ENCODE peak calls at places on chromosome 22, in four cellular contexts. M is esophagus squamous epithelium, T is upper lobe of left lung, Y is heart left ventricle. R is an unnamed sample.

GRCh38 chr22:39778055-39778454 is 115.5 kb downstream of the ENTHD1 start:
- DNase-seq in M (no peak), T (no peak), Y (no peak), R (no peak)

GRCh38 chr22:46640293-46640692 is 20.1 kb downstream of the GRAMD4 start:
- DNase-seq in M (no peak), T (no peak), Y (no peak), R (peak; percentile 75)

GRCh38 chr22:48105254-48105653 is 1342.8 kb downstream of the TBC1D22A start:
- DNase-seq in M (no peak), T (no peak), Y (no peak), R (no peak)

GRCh38 chr22:39908737-39909136 is 7.9 kb downstream of the GRAP2 start:
- DNase-seq in M (no peak), T (no peak), Y (no peak), R (no peak)

GRCh38 chr22:47801541-47802245 is 1039.2 kb downstream of the TBC1D22A start:
- DNase-seq in M (no peak), T (no peak), Y (no peak), R (no peak)

GRCh38 chr22:40426671-40427070 is 56.3 kb downstream of the SGSM3 start:
- DNase-seq in M (no peak), T (no peak), Y (no peak), R (peak; percentile 75)

GRCh38 chr22:48901324-48901723 is 926.3 kb downstream of the BRD1 start:
- DNase-seq in M (no peak), T (no peak), Y (peak; percentile 8), R (no peak)

GRCh38 chr22:37985751-37986281 is 1.5 kb upstream of the SOX10 start:
- DNase-seq in M (no peak), T (no peak), Y (no peak), R (no peak)

GRCh38 chr22:43838161-43838560 is 24.2 kb downstream of the SULT4A1 start:
- DNase-seq in M (no peak), T (no peak), Y (no peak), R (no peak)

GRCh38 chr22:35622132-35622913 is 5.2 kb upstream of the MB start:
- DNase-seq in M (no peak), T (no peak), Y (peak; percentile 80), R (peak; percentile 100)

GRCh38 chr22:40434745-40435144 is 64.4 kb downstream of the SGSM3 start:
- DNase-seq in M (no peak), T (no peak), Y (no peak), R (no peak)

GRCh38 chr22:44311855-44312170 is 938 bp downstream of the SHISAL1 start:
- DNase-seq in M (no peak), T (no peak), Y (no peak), R (no peak)

GRCh38 chr22:27775698-27776409 is 25.7 kb downstream of the MN1 start:
- DNase-seq in M (no peak), T (no peak), Y (no peak), R (no peak)

GRCh38 chr22:33302049-33302545 is 243.9 kb upstream of the SYN3 start:
- DNase-seq in M (peak; percentile 8), T (peak; percentile 67), Y (peak; percentile 89), R (peak; percentile 49)

GRCh38 chr22:45316796-45317526 is 7.2 kb downstream of the FAM118A start:
- DNase-seq in M (no peak), T (no peak), Y (no peak), R (no peak)

GRCh38 chr22:45318168-45318557 is 8.4 kb downstream of the FAM118A start:
- DNase-seq in M (no peak), T (peak; percentile 65), Y (peak; percentile 84), R (no peak)

GRCh38 chr22:45318558-45319318 is 9.0 kb downstream of the FAM118A start:
- DNase-seq in M (no peak), T (no peak), Y (no peak), R (no peak)

GRCh38 chr22:45319319-45319675 is 9.6 kb downstream of the FAM118A start:
- DNase-seq in M (no peak), T (no peak), Y (no peak), R (no peak)

GRCh38 chr22:45317551-45318167 is 7.9 kb downstream of the FAM118A start:
- DNase-seq in M (no peak), T (peak; percentile 47), Y (peak; percentile 63), R (peak; percentile 73)
- TF ChIP-seq CTCF in M (peak; percentile 66), T (peak; percentile 71), Y (peak; percentile 39), R (peak; percentile 50)

GRCh38 chr22:31496007-31496734 is at the start of gene SFI1:
- DNase-seq in M (peak; percentile 71), T (peak; percentile 91), Y (peak; percentile 94), R (peak; percentile 77)
- TF ChIP-seq POLR2A in M (no peak), T (no peak), Y (peak; percentile 52), R (no peak)

GRCh38 chr22:24992946-24993345 is 40.4 kb downstream of the KIAA1671 start:
- DNase-seq in M (no peak), T (no peak), Y (no peak), R (no peak)
- H3K4me1 ChIP-seq in M (peaks cover 65% of the 10 kb centered on the region), T (peaks cover 26% of the 10 kb centered on the region), Y (peaks cover 12% of the 10 kb centered on the region), R (peaks cover 6% of the 10 kb centered on the region)

DNA sequence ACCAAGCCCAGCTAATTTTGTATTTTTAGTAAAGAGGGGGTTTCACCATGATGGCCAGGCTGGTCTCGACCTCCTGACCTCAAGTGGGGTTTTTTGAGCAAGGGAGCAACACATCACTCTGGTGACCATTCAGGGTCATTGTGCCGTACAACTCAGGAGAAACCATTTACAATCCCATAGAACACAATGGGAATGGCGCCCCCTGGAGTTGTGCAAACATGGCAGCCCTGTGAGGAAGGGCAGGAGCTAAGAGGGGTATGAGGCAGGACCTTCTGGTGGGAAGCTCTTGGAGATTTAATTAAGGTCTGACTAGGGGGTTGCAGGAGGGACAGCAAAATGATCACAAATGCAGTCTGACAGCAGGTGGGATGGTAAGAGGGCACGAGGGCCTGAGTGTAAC is 9.2 kb upstream of the CSF2RB start:
- DNase-seq in M (no peak), T (no peak), Y (no peak), R (no peak)
- TF ChIP-seq CTCF in M (no peak), T (no peak), Y (no peak), R (no peak)